ENCODE peak calls at places on chromosomes 13 and 19, in six cellular contexts. T is amniotic stem cell; W is cardiac muscle cell; J is ovary; U is activated CD4-positive, alpha-beta T cell treated with anti-CD3 and anti-CD28 coated beads for 24 hours; P is stimulated activated CD4-positive, alpha-beta T cell treated with anti-CD3 and anti-CD28 coated beads, Interleukin-15, amount 100 ng/mL, for 1 hour. F is an unnamed sample.

GRCh38 chr19:44845612-44846454 is at the start of gene NECTIN2:
- DNase-seq in U (peak), W (peak), T (peak), P (peak), J (peak), F (peak)

GRCh38 chr13:107964356-107964755 is 251.0 kb downstream of the LIG4 start:
- DNase-seq in J (no peak), W (peak), U (no peak), P (no peak), T (no peak), F (no peak)

GRCh38 chr13:67803118-67803517 is 573.0 kb upstream of the PCDH9 start:
- DNase-seq in T (no peak), U (no peak), W (no peak), J (no peak), P (no peak), F (no peak)

GRCh38 chr13:76882431-76882830 is 3.8 kb downstream of the KCTD12 start:
- DNase-seq in J (no peak), P (no peak), T (no peak), W (peak), U (no peak), F (no peak)

GRCh38 chr13:43584711-43585110 is 202.1 kb downstream of the ENOX1 start:
- DNase-seq in P (no peak), U (no peak), J (no peak), T (no peak), W (no peak), F (no peak)

GRCh38 chr13:73870036-73870741 is 264.0 kb downstream of the KLF12 start:
- DNase-seq in J (no peak), U (no peak), T (no peak), P (no peak), W (peak), F (no peak)

GRCh38 chr13:112072531-112073244 is 5.7 kb downstream of the SOX1 start:
- DNase-seq in W (no peak), U (no peak), T (no peak), P (no peak), J (no peak), F (no peak)

GRCh38 chr19:37654525-37654832 is 786 bp downstream of the ZFP30 start:
- DNase-seq in J (no peak), T (no peak), P (no peak), U (no peak), W (peak), F (no peak)

GRCh38 chr19:18831524-18832330 is at the start of gene UPF1:
- DNase-seq in T (peak), J (peak), W (peak), U (peak), P (peak), F (peak)

GRCh38 chr19:40528078-40528477 is 48.6 kb upstream of the SHKBP1 start:
- DNase-seq in P (no peak), U (no peak), J (no peak), W (no peak), T (no peak), F (no peak)

GRCh38 chr13:32940601-32941000 is 75.6 kb upstream of the KL start:
- DNase-seq in U (no peak), T (no peak), P (no peak), W (peak), J (no peak), F (no peak)

GRCh38 chr19:44723952-44724319 is 24.6 kb upstream of the BCL3 start:
- DNase-seq in P (peak), J (peak), W (peak), U (peak), T (peak), F (peak)

GRCh38 chr13:49840667-49841066 is 48.2 kb upstream of the KPNA3 start:
- DNase-seq in T (no peak), P (no peak), U (no peak), W (no peak), J (no peak), F (no peak)

GRCh38 chr13:96898855-96899254 is 95.4 kb downstream of the OXGR1 start:
- DNase-seq in U (no peak), W (no peak), J (no peak), T (no peak), P (no peak), F (no peak)

GRCh38 chr13:89846890-89847585 is 1500.4 kb upstream of the MIR17HG start:
- DNase-seq in T (no peak), W (peak), P (no peak), J (no peak), U (no peak), F (no peak)

GRCh38 chr19:54674021-54674617 is 11.3 kb downstream of the LILRB4 start:
- DNase-seq in P (no peak), T (no peak), U (no peak), J (no peak), W (peak), F (peak)

GRCh38 chr19:37933965-37934364 is 27.0 kb downstream of the SIPA1L3 start:
- DNase-seq in J (no peak), W (peak), P (no peak), T (no peak), U (no peak), F (no peak)

GRCh38 chr13:101417043-101417406 is 717 bp upstream of the NALCN start:
- DNase-seq in U (no peak), J (no peak), W (peak), P (no peak), T (peak), F (no peak)

GRCh38 chr13:73334459-73334858 is 275.7 kb downstream of the KLF5 start:
- DNase-seq in U (no peak), J (no peak), W (peak), T (no peak), P (no peak), F (no peak)

GRCh38 chr13:99542788-99543406 is 41.6 kb downstream of the TM9SF2 start:
- DNase-seq in U (peak), J (no peak), P (no peak), W (no peak), T (no peak), F (no peak)

GRCh38 chr13:41465215-41465907 is 8.0 kb downstream of the RGCC start:
- DNase-seq in J (no peak), U (peak), W (peak), T (no peak), P (peak), F (peak)

GRCh38 chr19:33998739-33999345 is 173.5 kb upstream of the LSM14A start:
- DNase-seq in T (no peak), P (no peak), U (no peak), J (no peak), W (peak), F (no peak)

GRCh38 chr13:71772376-71772775 is 94.6 kb downstream of the DACH1 start:
- DNase-seq in W (no peak), T (no peak), U (no peak), P (no peak), J (no peak), F (no peak)

GRCh38 chr13:27171830-27172494 is 351 bp upstream of the USP12 start:
- DNase-seq in P (peak), T (peak), J (peak), U (peak), W (peak), F (no peak)

GRCh38 chr13:76812206-76812882 is 73.9 kb downstream of the KCTD12 start:
- DNase-seq in P (no peak), W (peak), T (no peak), U (no peak), J (no peak), F (no peak)

GRCh38 chr13:109412232-109412935 is 374.0 kb downstream of the IRS2 start:
- DNase-seq in U (no peak), W (peak), J (peak), T (no peak), P (no peak), F (no peak)

GRCh38 chr13:20161275-20161950 is 561 bp upstream of the GJA3 start:
- DNase-seq in W (peak), J (no peak), U (no peak), P (peak), T (no peak), F (no peak)

GRCh38 chr13:20118268-20119140 is 42.3 kb downstream of the GJA3 start:
- DNase-seq in P (no peak), T (no peak), W (peak), J (peak), U (peak), F (no peak)

GRCh38 chr19:35783469-35784400 is 8.4 kb downstream of the ARHGAP33 start:
- DNase-seq in W (no peak), P (no peak), U (no peak), J (no peak), T (no peak), F (no peak)

GRCh38 chr19:57903298-57904174 is 12.9 kb downstream of the ZNF417 start:
- DNase-seq in U (no peak), P (no peak), T (peak), W (peak), J (no peak), F (peak)

GRCh38 chr13:27628081-27628480 is 6.4 kb downstream of the POLR1D start:
- DNase-seq in T (no peak), P (no peak), W (no peak), U (no peak), J (no peak), F (no peak)

GRCh38 chr13:80029170-80029569 is 311.8 kb downstream of the SPRY2 start:
- DNase-seq in U (no peak), W (no peak), T (no peak), P (no peak), J (no peak), F (no peak)

GRCh38 chr19:14519860-14520407 is 1.7 kb upstream of the DNAJB1 start:
- DNase-seq in T (no peak), P (no peak), W (peak), J (peak), U (no peak), F (peak)

GRCh38 chr13:48547663-48548092 is 14.8 kb upstream of the RCBTB2 start:
- DNase-seq in J (no peak), U (no peak), P (no peak), T (no peak), W (no peak), F (no peak)

GRCh38 chr19:50333737-50334617 is 4.8 kb upstream of the KCNC3 start:
- DNase-seq in P (peak), J (peak), W (peak), T (no peak), U (peak), F (peak)

GRCh38 chr13:107534548-107534947 is 680.8 kb downstream of the LIG4 start:
- DNase-seq in P (no peak), J (no peak), U (no peak), W (no peak), T (no peak), F (no peak)

F was measured in HS-5.